ENCODE peak calls at places on chromosomes 2 and 18, in six cellular contexts. F is GM23248, J is heart left ventricle, A is cardiac muscle cell, W is adrenal gland, O is fibroblast of lung. R is an unnamed sample. For H3K9me3 and H3K4me1, the result is how much of the 10 kb centered on the place peaks cover.

GRCh38 chr2:80364511-80365212 is 60.1 kb upstream of the LRRTM1 start:
- DNase-seq in F (no peak), J (no peak), A (no peak), W (no peak), O (no peak), R (no peak)

GRCh38 chr2:204434660-204435462 is 110.4 kb upstream of the PARD3B start:
- DNase-seq in F (peak), J (no peak), A (no peak), W (no peak), O (no peak), R (no peak)

GRCh38 chr2:130341562-130342019 is 1.1 kb upstream of the IMP4 start:
- DNase-seq in F (no peak), J (no peak), A (no peak), W (no peak), O (no peak), R (no peak)

GRCh38 chr2:148552675-148553331 is 91.7 kb upstream of the EPC2 start:
- DNase-seq in F (no peak), J (no peak), A (no peak), W (no peak), O (peak), R (peak)

GRCh38 chr2:53964237-53964952 is 6.4 kb downstream of the PSME4 start:
- DNase-seq in F (no peak), J (no peak), A (no peak), W (no peak), O (no peak), R (no peak)

GRCh38 chr2:39059366-39059952 is 61.4 kb downstream of the SOS1 start:
- DNase-seq in F (peak), J (no peak), A (peak), W (no peak), O (peak), R (no peak)

GRCh38 chr2:120779781-120780283 is 44.2 kb downstream of the GLI2 start:
- DNase-seq in F (peak), J (no peak), A (peak), W (no peak), O (peak), R (peak)

GRCh38 chr2:74297391-74297790 is 45.8 kb downstream of the SLC4A5 start:
- DNase-seq in F (no peak), J (no peak), A (no peak), W (no peak), O (no peak), R (no peak)

GRCh38 chr2:118747066-118747465 is 100.4 kb downstream of the EN1 start:
- DNase-seq in F (no peak), J (no peak), A (no peak), W (no peak), O (no peak), R (no peak)

GRCh38 chr2:53036196-53036595 is 731.4 kb upstream of the CHAC2 start:
- DNase-seq in F (peak), J (no peak), A (no peak), W (no peak), O (peak), R (no peak)

GRCh38 chr2:149490296-149490695 is 97.3 kb downstream of the MMADHC start:
- DNase-seq in F (peak), J (no peak), A (no peak), W (no peak), O (peak), R (peak)

GRCh38 chr2:224890407-224890806 is 151.9 kb downstream of the DOCK10 start:
- DNase-seq in F (no peak), J (no peak), A (no peak), W (no peak), O (no peak), R (no peak)

DNA sequence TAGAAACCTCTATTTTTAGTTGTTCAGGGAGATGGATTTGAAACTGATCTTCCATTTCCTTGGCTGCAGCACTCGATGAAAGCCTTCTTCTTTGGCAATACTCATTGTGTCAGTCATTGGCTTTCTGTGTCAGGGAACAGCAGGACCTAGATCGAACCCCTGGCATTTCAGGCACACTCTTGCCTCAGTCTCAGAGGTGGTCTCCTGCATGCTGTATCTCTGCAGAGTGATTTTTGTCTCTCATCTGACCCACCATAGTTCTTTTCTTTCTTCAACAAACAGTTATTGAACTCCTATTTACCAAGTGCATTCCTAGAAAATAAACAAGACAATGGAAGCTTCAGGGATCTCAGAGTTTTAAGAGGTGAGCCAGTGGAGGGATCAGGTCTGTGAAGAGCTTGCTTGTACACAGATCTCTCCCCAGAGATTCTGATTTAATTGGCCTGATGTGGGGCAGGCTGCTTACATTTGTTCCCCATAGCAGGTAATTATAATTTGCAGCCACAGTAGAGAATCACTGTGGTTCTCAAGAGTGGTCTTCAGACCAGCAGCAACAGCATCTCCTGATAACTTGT is 473.1 kb upstream of the TCF4 start:
- DNase-seq in F (no peak), J (no peak), A (no peak), W (no peak), O (no peak), R (no peak)
- H3K9me3 ChIP-seq in F (under half), J (under half), A (under half), W (under half), O (under half), R (under half)

DNA sequence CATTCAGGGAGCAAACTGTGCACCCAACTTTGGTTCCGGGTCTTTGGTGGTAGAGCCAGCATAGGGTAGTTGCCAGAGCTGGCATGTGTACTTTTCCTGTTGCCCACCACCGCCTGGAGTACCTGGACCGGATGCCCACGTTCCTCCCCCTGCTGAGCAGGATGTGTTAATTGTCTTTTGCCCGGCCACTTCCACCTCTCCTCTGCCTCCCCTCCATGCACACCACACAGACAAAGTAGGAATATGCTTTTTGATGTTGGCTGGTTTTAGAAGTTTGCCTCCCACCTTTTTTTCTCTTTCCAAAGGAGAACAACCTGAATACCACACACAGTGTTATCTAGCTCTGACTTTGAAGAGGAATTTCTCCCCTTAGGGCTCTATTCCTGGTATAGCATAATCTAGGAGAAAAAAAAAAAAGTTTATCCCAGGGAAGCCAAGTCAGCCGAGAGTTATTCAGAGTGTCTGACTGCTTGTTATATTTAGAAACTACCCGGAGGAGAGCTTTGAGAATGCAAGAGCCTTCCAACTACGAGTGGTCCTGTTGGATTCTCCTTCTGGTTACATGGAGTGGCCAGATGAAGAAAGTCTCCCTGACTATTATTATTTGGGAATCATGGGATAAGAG is 111.9 kb downstream of the SETBP1 start:
- DNase-seq in F (peak), J (no peak), A (peak), W (no peak), O (no peak), R (peak)
- H3K27ac ChIP-seq in F (no peak), J (peak), A (peak), W (no peak), O (no peak), R (peak)

GRCh38 chr2:239275871-239276812 is 124.7 kb downstream of the HDAC4 start:
- DNase-seq in F (peak), J (peak), A (no peak), W (no peak), O (peak), R (peak)

GRCh38 chr2:239277401-239278085 is 123.3 kb downstream of the HDAC4 start:
- DNase-seq in F (no peak), J (peak), A (no peak), W (no peak), O (no peak), R (no peak)

GRCh38 chr2:239278361-239278760 is 122.5 kb downstream of the HDAC4 start:
- DNase-seq in F (no peak), J (no peak), A (no peak), W (no peak), O (no peak), R (no peak)

GRCh38 chr2:239275037-239275685 is 125.7 kb downstream of the HDAC4 start:
- DNase-seq in F (peak), J (peak), A (no peak), W (peak), O (peak), R (no peak)

GRCh38 chr2:239276813-239277193 is 124.0 kb downstream of the HDAC4 start:
- DNase-seq in F (no peak), J (no peak), A (no peak), W (no peak), O (no peak), R (no peak)
- H3K4me1 ChIP-seq in F (under half), J (under half), A (under half), W (half or more), O (under half), R (under half)

GRCh38 chr2:45012733-45013132 is 3.5 kb upstream of the SIX2 start:
- DNase-seq in F (no peak), J (no peak), A (no peak), W (no peak), O (no peak), R (no peak)
- H3K9me3 ChIP-seq in F (under half), J (under half), A (under half), W (under half), O (under half), R (under half)

GRCh38 chr2:222978850-222979249 is 73.1 kb upstream of the KCNE4 start:
- DNase-seq in F (no peak), J (no peak), A (no peak), W (no peak), O (no peak), R (no peak)

GRCh38 chr2:222979484-222979883 is 72.5 kb upstream of the KCNE4 start:
- DNase-seq in F (no peak), J (no peak), A (no peak), W (no peak), O (no peak), R (no peak)

GRCh38 chr2:222982010-222982908 is 69.7 kb upstream of the KCNE4 start:
- DNase-seq in F (peak), J (peak), A (peak), W (peak), O (peak), R (no peak)

GRCh38 chr2:222977121-222977520 is 74.9 kb upstream of the KCNE4 start:
- DNase-seq in F (no peak), J (no peak), A (no peak), W (no peak), O (no peak), R (no peak)

GRCh38 chr2:222982909-222983265 is 69.1 kb upstream of the KCNE4 start:
- DNase-seq in F (no peak), J (no peak), A (no peak), W (no peak), O (no peak), R (no peak)
- H3K27ac ChIP-seq in F (no peak), J (no peak), A (no peak), W (no peak), O (no peak), R (no peak)